ENCODE peak calls at places on chromosomes 5 and 9, in four cellular contexts. One of them, this sample, is unnamed.

GRCh38 chr5:122126177-122126701 is 3.1 kb upstream of the ZNF474 start:
- DNase-seq in fibroblast of lung: peak
- DNase-seq in uterus: no peak
- DNase-seq in mucosa of descending colon: no peak
- DNase-seq in this sample: peak

GRCh38 chr5:143653256-143653655 is 158.7 kb upstream of the HMHB1 start:
- DNase-seq in fibroblast of lung: no peak
- DNase-seq in uterus: no peak
- DNase-seq in mucosa of descending colon: no peak
- DNase-seq in this sample: no peak

GRCh38 chr5:120586646-120587045 is 122.5 kb downstream of the PRR16 start:
- DNase-seq in fibroblast of lung: no peak
- DNase-seq in uterus: no peak
- DNase-seq in mucosa of descending colon: no peak
- DNase-seq in this sample: no peak

GRCh38 chr5:124088289-124089064 is 576.5 kb downstream of the CSNK1G3 start:
- DNase-seq in fibroblast of lung: no peak
- DNase-seq in uterus: no peak
- DNase-seq in mucosa of descending colon: no peak
- DNase-seq in this sample: no peak

GRCh38 chr5:15373151-15373550 is 126.8 kb upstream of the FBXL7 start:
- DNase-seq in fibroblast of lung: peak
- DNase-seq in uterus: no peak
- DNase-seq in mucosa of descending colon: no peak
- DNase-seq in this sample: peak

GRCh38 chr5:53095931-53096525 is 13.5 kb downstream of the MOCS2 start:
- DNase-seq in fibroblast of lung: peak
- DNase-seq in uterus: peak
- DNase-seq in mucosa of descending colon: no peak
- DNase-seq in this sample: peak

GRCh38 chr5:158819840-158820620 is 279.7 kb downstream of the EBF1 start:
- DNase-seq in fibroblast of lung: peak
- DNase-seq in uterus: no peak
- DNase-seq in mucosa of descending colon: no peak
- DNase-seq in this sample: peak

GRCh38 chr5:124912653-124913328 is 166.4 kb upstream of the ZNF608 start:
- DNase-seq in fibroblast of lung: no peak
- DNase-seq in uterus: no peak
- DNase-seq in mucosa of descending colon: no peak
- DNase-seq in this sample: no peak

GRCh38 chr5:61582887-61583286 is 250.8 kb downstream of the ZSWIM6 start:
- DNase-seq in fibroblast of lung: no peak
- DNase-seq in uterus: no peak
- DNase-seq in mucosa of descending colon: no peak
- DNase-seq in this sample: no peak

GRCh38 chr9:114059047-114059803 is 18.9 kb downstream of the AMBP start:
- DNase-seq in fibroblast of lung: no peak
- DNase-seq in uterus: no peak
- DNase-seq in mucosa of descending colon: no peak
- DNase-seq in this sample: peak

GRCh38 chr5:64942460-64942859 is 173.7 kb downstream of the CWC27 start:
- DNase-seq in fibroblast of lung: no peak
- DNase-seq in uterus: no peak
- DNase-seq in mucosa of descending colon: no peak
- DNase-seq in this sample: no peak

GRCh38 chr9:4287886-4288588 is 11.8 kb downstream of the GLIS3 start:
- DNase-seq in fibroblast of lung: peak
- DNase-seq in uterus: no peak
- DNase-seq in mucosa of descending colon: no peak
- DNase-seq in this sample: no peak

GRCh38 chr9:14652729-14653377 is 40.4 kb downstream of the ZDHHC21 start:
- DNase-seq in fibroblast of lung: peak
- DNase-seq in uterus: no peak
- DNase-seq in mucosa of descending colon: no peak
- DNase-seq in this sample: peak

GRCh38 chr9:84969084-84969483 is 299.6 kb downstream of the NTRK2 start:
- DNase-seq in fibroblast of lung: peak
- DNase-seq in uterus: no peak
- DNase-seq in mucosa of descending colon: no peak
- DNase-seq in this sample: no peak

GRCh38 chr5:112371054-112371453 is 48.0 kb downstream of the EPB41L4A start:
- DNase-seq in fibroblast of lung: no peak
- DNase-seq in uterus: no peak
- DNase-seq in mucosa of descending colon: no peak
- DNase-seq in this sample: no peak

GRCh38 chr5:112367400-112367799 is 51.7 kb downstream of the EPB41L4A start:
- DNase-seq in fibroblast of lung: no peak
- DNase-seq in uterus: peak
- DNase-seq in mucosa of descending colon: no peak
- DNase-seq in this sample: no peak

GRCh38 chr5:112372543-112372942 is 46.5 kb downstream of the EPB41L4A start:
- DNase-seq in fibroblast of lung: no peak
- DNase-seq in uterus: no peak
- DNase-seq in mucosa of descending colon: no peak
- DNase-seq in this sample: peak

DNA sequence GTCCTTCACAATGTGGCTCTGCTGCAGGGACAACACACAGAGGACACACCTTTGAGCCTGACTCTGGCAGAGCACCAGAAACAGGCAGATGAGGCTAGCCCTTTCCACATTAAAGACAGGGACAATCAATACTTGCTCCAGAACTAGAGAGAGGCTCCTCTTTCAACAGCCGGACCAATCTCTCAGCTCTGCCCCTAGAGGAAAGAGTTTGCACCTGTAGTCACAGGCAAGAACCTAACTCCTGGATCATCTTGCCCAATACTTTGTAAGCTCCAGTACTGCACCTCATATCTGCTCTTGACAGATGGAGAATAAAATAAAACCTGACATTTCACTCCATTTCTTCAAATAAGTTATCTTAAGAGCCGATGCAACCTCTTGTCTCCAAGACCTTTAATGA is 52.1 kb downstream of the EPB41L4A start:
- DNase-seq in fibroblast of lung: no peak
- DNase-seq in uterus: no peak
- DNase-seq in mucosa of descending colon: no peak
- DNase-seq in this sample: peak
- TF ChIP-seq CTCF in fibroblast of lung: peak
- TF ChIP-seq CTCF in uterus: no peak
- TF ChIP-seq CTCF in mucosa of descending colon: no peak
- TF ChIP-seq CTCF in this sample: peak

GRCh38 chr5:142323480-142324376 is 1.1 kb downstream of the SPRY4 start:
- DNase-seq in fibroblast of lung: peak
- DNase-seq in uterus: no peak
- DNase-seq in mucosa of descending colon: peak
- DNase-seq in this sample: peak

GRCh38 chr5:142325677-142326479 is 1.1 kb upstream of the SPRY4 start:
- DNase-seq in fibroblast of lung: peak
- DNase-seq in uterus: no peak
- DNase-seq in mucosa of descending colon: peak
- DNase-seq in this sample: peak

GRCh38 chr5:142326480-142326938 is 1.7 kb upstream of the SPRY4 start:
- DNase-seq in fibroblast of lung: no peak
- DNase-seq in uterus: no peak
- DNase-seq in mucosa of descending colon: no peak
- DNase-seq in this sample: peak

GRCh38 chr5:142324377-142324870 is 397 bp downstream of the SPRY4 start:
- DNase-seq in fibroblast of lung: no peak
- DNase-seq in uterus: peak
- DNase-seq in mucosa of descending colon: no peak
- DNase-seq in this sample: no peak

GRCh38 chr5:142324871-142325676 is at the start of gene SPRY4:
- DNase-seq in fibroblast of lung: peak
- DNase-seq in uterus: peak
- DNase-seq in mucosa of descending colon: peak
- DNase-seq in this sample: peak
- TF ChIP-seq CTCF in fibroblast of lung: no peak
- TF ChIP-seq CTCF in uterus: no peak
- TF ChIP-seq CTCF in mucosa of descending colon: no peak
- TF ChIP-seq CTCF in this sample: no peak

GRCh38 chr5:141040093-141040762 is 10.9 kb upstream of the PCDHB1 start:
- DNase-seq in fibroblast of lung: no peak
- DNase-seq in uterus: peak
- DNase-seq in mucosa of descending colon: no peak
- DNase-seq in this sample: peak

GRCh38 chr5:141041427-141041785 is 9.8 kb upstream of the PCDHB1 start:
- DNase-seq in fibroblast of lung: no peak
- DNase-seq in uterus: no peak
- DNase-seq in mucosa of descending colon: no peak
- DNase-seq in this sample: no peak

GRCh38 chr5:141039061-141039460 is 12.1 kb upstream of the PCDHB1 start:
- DNase-seq in fibroblast of lung: no peak
- DNase-seq in uterus: no peak
- DNase-seq in mucosa of descending colon: no peak
- DNase-seq in this sample: no peak

GRCh38 chr5:141039517-141039916 is 11.7 kb upstream of the PCDHB1 start:
- DNase-seq in fibroblast of lung: no peak
- DNase-seq in uterus: no peak
- DNase-seq in mucosa of descending colon: no peak
- DNase-seq in this sample: no peak

GRCh38 chr5:141040763-141041426 is 10.3 kb upstream of the PCDHB1 start:
- DNase-seq in fibroblast of lung: peak
- DNase-seq in uterus: peak
- DNase-seq in mucosa of descending colon: peak
- DNase-seq in this sample: peak
- TF ChIP-seq CTCF in fibroblast of lung: peak
- TF ChIP-seq CTCF in uterus: peak
- TF ChIP-seq CTCF in mucosa of descending colon: no peak
- TF ChIP-seq CTCF in this sample: peak

GRCh38 chr9:98201749-98202148 is 9.3 kb upstream of the CORO2A start:
- DNase-seq in fibroblast of lung: no peak
- DNase-seq in uterus: no peak
- DNase-seq in mucosa of descending colon: no peak
- DNase-seq in this sample: no peak
- TF ChIP-seq CTCF in fibroblast of lung: no peak
- TF ChIP-seq CTCF in uterus: no peak
- TF ChIP-seq CTCF in mucosa of descending colon: no peak
- TF ChIP-seq CTCF in this sample: no peak

This sample was measured in choroid plexus epithelial cell.